ENCODE peak calls at places on chromosomes 2 and 18, in ten cellular contexts. One of them, this sample, is unnamed.

GRCh38 chr2:226387499-226387942 is 412.1 kb downstream of the IRS1 start:
- DNase-seq in endothelial cell: no peak
- DNase-seq in cardiac fibroblast: no peak
- DNase-seq in fibroblast of the aortic adventitia: no peak
- DNase-seq in choroid plexus epithelial cell: no peak
- DNase-seq in fibroblast of pulmonary artery: no peak
- DNase-seq in AG09309: no peak
- DNase-seq in GM20000: no peak
- DNase-seq in mesothelial cell of epicardium: no peak
- DNase-seq in IMR-90: no peak
- DNase-seq in this sample: peak

GRCh38 chr18:42182728-42183700 is 228.0 kb downstream of the PIK3C3 start:
- DNase-seq in fibroblast of the aortic adventitia: peak
- DNase-seq in IMR-90: no peak
- DNase-seq in GM20000: no peak
- DNase-seq in choroid plexus epithelial cell: no peak
- DNase-seq in cardiac fibroblast: no peak
- DNase-seq in AG09309: no peak
- DNase-seq in mesothelial cell of epicardium: no peak
- DNase-seq in endothelial cell: no peak
- DNase-seq in fibroblast of pulmonary artery: no peak
- DNase-seq in this sample: peak

GRCh38 chr2:90069290-90069894 is 1377.9 kb downstream of the RPIA start:
- DNase-seq in cardiac fibroblast: peak
- DNase-seq in choroid plexus epithelial cell: peak
- DNase-seq in AG09309: no peak
- DNase-seq in IMR-90: no peak
- DNase-seq in endothelial cell: peak
- DNase-seq in fibroblast of pulmonary artery: no peak
- DNase-seq in fibroblast of the aortic adventitia: peak
- DNase-seq in GM20000: peak
- DNase-seq in mesothelial cell of epicardium: no peak
- DNase-seq in this sample: peak

GRCh38 chr18:78138993-78139496 is 840.6 kb upstream of the SALL3 start:
- DNase-seq in fibroblast of the aortic adventitia: no peak
- DNase-seq in endothelial cell: no peak
- DNase-seq in fibroblast of pulmonary artery: no peak
- DNase-seq in mesothelial cell of epicardium: no peak
- DNase-seq in GM20000: no peak
- DNase-seq in cardiac fibroblast: no peak
- DNase-seq in AG09309: no peak
- DNase-seq in choroid plexus epithelial cell: no peak
- DNase-seq in IMR-90: no peak
- DNase-seq in this sample: no peak

GRCh38 chr2:106825161-106825560 is 60.8 kb downstream of the ST6GAL2 start:
- DNase-seq in IMR-90: no peak
- DNase-seq in cardiac fibroblast: no peak
- DNase-seq in fibroblast of the aortic adventitia: no peak
- DNase-seq in endothelial cell: no peak
- DNase-seq in AG09309: no peak
- DNase-seq in fibroblast of pulmonary artery: no peak
- DNase-seq in mesothelial cell of epicardium: no peak
- DNase-seq in GM20000: no peak
- DNase-seq in choroid plexus epithelial cell: peak
- DNase-seq in this sample: no peak

GRCh38 chr2:239908308-239908707 is 116.8 kb downstream of the NDUFA10 start:
- DNase-seq in IMR-90: no peak
- DNase-seq in GM20000: no peak
- DNase-seq in mesothelial cell of epicardium: no peak
- DNase-seq in AG09309: no peak
- DNase-seq in fibroblast of pulmonary artery: no peak
- DNase-seq in cardiac fibroblast: no peak
- DNase-seq in choroid plexus epithelial cell: no peak
- DNase-seq in endothelial cell: no peak
- DNase-seq in fibroblast of the aortic adventitia: no peak
- DNase-seq in this sample: no peak

GRCh38 chr2:227766361-227766883 is 20.7 kb downstream of the SCYGR8 start:
- DNase-seq in fibroblast of pulmonary artery: peak
- DNase-seq in mesothelial cell of epicardium: peak
- DNase-seq in GM20000: peak
- DNase-seq in cardiac fibroblast: peak
- DNase-seq in fibroblast of the aortic adventitia: peak
- DNase-seq in endothelial cell: peak
- DNase-seq in AG09309: peak
- DNase-seq in choroid plexus epithelial cell: peak
- DNase-seq in IMR-90: peak
- DNase-seq in this sample: peak

GRCh38 chr2:62814132-62814531 is 108.6 kb downstream of the EHBP1 start:
- DNase-seq in AG09309: peak
- DNase-seq in choroid plexus epithelial cell: peak
- DNase-seq in IMR-90: peak
- DNase-seq in fibroblast of the aortic adventitia: peak
- DNase-seq in endothelial cell: no peak
- DNase-seq in GM20000: no peak
- DNase-seq in mesothelial cell of epicardium: no peak
- DNase-seq in fibroblast of pulmonary artery: peak
- DNase-seq in cardiac fibroblast: peak
- DNase-seq in this sample: peak

DNA sequence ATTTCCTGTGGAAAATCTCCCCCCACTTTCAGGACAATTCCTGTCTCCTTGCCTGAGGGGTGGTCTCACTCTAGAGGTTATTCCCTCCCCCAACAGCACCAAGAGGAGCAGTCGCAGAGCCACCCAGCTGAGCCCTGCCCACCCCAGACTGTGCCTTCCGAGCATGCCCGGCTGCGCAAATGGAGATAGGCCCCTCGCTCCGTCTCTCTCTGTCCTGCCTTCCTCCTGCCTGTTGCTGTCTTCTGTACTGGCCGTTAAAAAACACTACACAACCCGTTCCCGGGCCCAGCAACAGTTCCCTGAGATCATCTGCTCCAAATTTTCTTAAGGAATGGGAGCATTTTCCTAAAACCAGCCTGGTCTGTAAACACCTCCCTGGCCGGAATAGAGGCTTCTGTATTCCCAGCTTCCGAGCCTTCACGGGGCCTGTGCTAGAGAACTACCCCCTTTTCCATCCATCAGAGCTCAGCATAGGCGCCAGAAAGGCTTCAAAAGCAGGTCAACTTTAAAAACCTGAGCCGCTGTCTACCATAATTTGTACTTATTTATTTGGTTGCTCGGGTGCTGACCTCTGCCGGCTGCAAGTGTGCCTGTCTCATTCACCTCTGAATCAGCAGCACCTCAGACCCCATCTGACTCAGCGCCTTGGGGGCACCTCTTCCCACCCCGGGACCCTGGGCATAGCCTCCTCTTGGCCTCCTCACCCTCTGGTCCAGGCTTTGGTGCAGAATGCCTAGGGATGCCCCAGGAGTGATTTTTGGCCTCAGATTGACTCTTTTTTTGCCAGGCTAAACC is 159.4 kb downstream of the PXDN start:
- DNase-seq in choroid plexus epithelial cell: peak
- DNase-seq in fibroblast of the aortic adventitia: no peak
- DNase-seq in IMR-90: no peak
- DNase-seq in mesothelial cell of epicardium: no peak
- DNase-seq in fibroblast of pulmonary artery: no peak
- DNase-seq in AG09309: no peak
- DNase-seq in endothelial cell: no peak
- DNase-seq in GM20000: no peak
- DNase-seq in cardiac fibroblast: peak
- DNase-seq in this sample: no peak
- TF ChIP-seq CTCF in choroid plexus epithelial cell: peak
- TF ChIP-seq CTCF in fibroblast of the aortic adventitia: peak
- TF ChIP-seq CTCF in IMR-90: no peak
- TF ChIP-seq CTCF in mesothelial cell of epicardium: no peak
- TF ChIP-seq CTCF in fibroblast of pulmonary artery: no peak
- TF ChIP-seq CTCF in AG09309: peak
- TF ChIP-seq CTCF in endothelial cell: no peak
- TF ChIP-seq CTCF in GM20000: no peak
- TF ChIP-seq CTCF in cardiac fibroblast: peak
- TF ChIP-seq CTCF in this sample: no peak

GRCh38 chr2:217942731-217943335 is 60.0 kb downstream of the TNS1 start:
- DNase-seq in mesothelial cell of epicardium: no peak
- DNase-seq in fibroblast of pulmonary artery: no peak
- DNase-seq in IMR-90: no peak
- DNase-seq in choroid plexus epithelial cell: no peak
- DNase-seq in AG09309: no peak
- DNase-seq in endothelial cell: no peak
- DNase-seq in fibroblast of the aortic adventitia: no peak
- DNase-seq in GM20000: no peak
- DNase-seq in cardiac fibroblast: no peak
- DNase-seq in this sample: no peak

GRCh38 chr2:217944366-217944765 is 58.4 kb downstream of the TNS1 start:
- DNase-seq in choroid plexus epithelial cell: no peak
- DNase-seq in fibroblast of pulmonary artery: no peak
- DNase-seq in AG09309: no peak
- DNase-seq in fibroblast of the aortic adventitia: no peak
- DNase-seq in IMR-90: no peak
- DNase-seq in endothelial cell: no peak
- DNase-seq in cardiac fibroblast: no peak
- DNase-seq in mesothelial cell of epicardium: no peak
- DNase-seq in GM20000: no peak
- DNase-seq in this sample: no peak

GRCh38 chr2:217944923-217945322 is 57.9 kb downstream of the TNS1 start:
- DNase-seq in IMR-90: no peak
- DNase-seq in fibroblast of pulmonary artery: no peak
- DNase-seq in GM20000: no peak
- DNase-seq in fibroblast of the aortic adventitia: no peak
- DNase-seq in choroid plexus epithelial cell: no peak
- DNase-seq in mesothelial cell of epicardium: no peak
- DNase-seq in endothelial cell: no peak
- DNase-seq in AG09309: no peak
- DNase-seq in cardiac fibroblast: no peak
- DNase-seq in this sample: no peak

GRCh38 chr2:217941886-217942728 is 60.7 kb downstream of the TNS1 start:
- DNase-seq in endothelial cell: no peak
- DNase-seq in IMR-90: no peak
- DNase-seq in mesothelial cell of epicardium: no peak
- DNase-seq in cardiac fibroblast: no peak
- DNase-seq in fibroblast of pulmonary artery: no peak
- DNase-seq in choroid plexus epithelial cell: no peak
- DNase-seq in fibroblast of the aortic adventitia: no peak
- DNase-seq in GM20000: no peak
- DNase-seq in AG09309: no peak
- DNase-seq in this sample: no peak

GRCh38 chr2:217943379-217944321 is 59.1 kb downstream of the TNS1 start:
- DNase-seq in GM20000: no peak
- DNase-seq in endothelial cell: peak
- DNase-seq in cardiac fibroblast: peak
- DNase-seq in mesothelial cell of epicardium: peak
- DNase-seq in choroid plexus epithelial cell: peak
- DNase-seq in fibroblast of pulmonary artery: peak
- DNase-seq in AG09309: no peak
- DNase-seq in IMR-90: peak
- DNase-seq in fibroblast of the aortic adventitia: peak
- DNase-seq in this sample: no peak
- TF ChIP-seq CTCF in GM20000: no peak
- TF ChIP-seq CTCF in endothelial cell: no peak
- TF ChIP-seq CTCF in cardiac fibroblast: peak
- TF ChIP-seq CTCF in mesothelial cell of epicardium: peak
- TF ChIP-seq CTCF in choroid plexus epithelial cell: peak
- TF ChIP-seq CTCF in fibroblast of pulmonary artery: peak
- TF ChIP-seq CTCF in AG09309: peak
- TF ChIP-seq CTCF in IMR-90: peak
- TF ChIP-seq CTCF in fibroblast of the aortic adventitia: peak
- TF ChIP-seq CTCF in this sample: no peak

GRCh38 chr2:67234443-67234842 is 162.7 kb upstream of the ETAA1 start:
- DNase-seq in fibroblast of pulmonary artery: peak
- DNase-seq in AG09309: peak
- DNase-seq in choroid plexus epithelial cell: peak
- DNase-seq in cardiac fibroblast: peak
- DNase-seq in IMR-90: peak
- DNase-seq in endothelial cell: no peak
- DNase-seq in fibroblast of the aortic adventitia: peak
- DNase-seq in mesothelial cell of epicardium: no peak
- DNase-seq in GM20000: no peak
- DNase-seq in this sample: peak
- TF ChIP-seq CTCF in fibroblast of pulmonary artery: peak
- TF ChIP-seq CTCF in AG09309: peak
- TF ChIP-seq CTCF in choroid plexus epithelial cell: peak
- TF ChIP-seq CTCF in cardiac fibroblast: peak
- TF ChIP-seq CTCF in IMR-90: peak
- TF ChIP-seq CTCF in endothelial cell: no peak
- TF ChIP-seq CTCF in fibroblast of the aortic adventitia: peak
- TF ChIP-seq CTCF in mesothelial cell of epicardium: no peak
- TF ChIP-seq CTCF in GM20000: no peak
- TF ChIP-seq CTCF in this sample: peak

DNA sequence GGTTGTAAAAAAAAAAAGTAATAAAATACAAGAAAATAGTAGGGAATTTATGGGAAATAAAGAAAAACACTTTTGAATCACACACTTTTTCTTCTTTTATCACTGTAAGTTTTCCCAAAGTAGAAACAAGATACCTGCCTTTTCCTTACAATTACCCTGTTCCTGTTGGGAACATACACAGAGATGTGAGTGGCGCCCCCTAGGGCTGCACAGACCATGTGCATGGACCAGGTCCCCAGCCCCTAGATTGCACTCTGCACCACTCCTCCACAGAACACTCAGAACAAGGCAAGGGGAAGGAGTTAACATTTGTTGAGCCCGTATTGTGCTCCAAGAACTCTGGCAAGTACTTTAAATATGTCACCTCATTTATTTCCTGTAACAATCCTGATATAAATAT is 118.7 kb upstream of the NRP2 start:
- DNase-seq in fibroblast of pulmonary artery: no peak
- DNase-seq in fibroblast of the aortic adventitia: no peak
- DNase-seq in endothelial cell: peak
- DNase-seq in mesothelial cell of epicardium: no peak
- DNase-seq in choroid plexus epithelial cell: peak
- DNase-seq in GM20000: no peak
- DNase-seq in cardiac fibroblast: peak
- DNase-seq in IMR-90: no peak
- DNase-seq in AG09309: no peak
- DNase-seq in this sample: no peak
- TF ChIP-seq CTCF in fibroblast of pulmonary artery: peak
- TF ChIP-seq CTCF in fibroblast of the aortic adventitia: peak
- TF ChIP-seq CTCF in endothelial cell: peak
- TF ChIP-seq CTCF in mesothelial cell of epicardium: peak
- TF ChIP-seq CTCF in choroid plexus epithelial cell: peak
- TF ChIP-seq CTCF in GM20000: peak
- TF ChIP-seq CTCF in cardiac fibroblast: peak
- TF ChIP-seq CTCF in IMR-90: no peak
- TF ChIP-seq CTCF in AG09309: peak
- TF ChIP-seq CTCF in this sample: peak

DNA sequence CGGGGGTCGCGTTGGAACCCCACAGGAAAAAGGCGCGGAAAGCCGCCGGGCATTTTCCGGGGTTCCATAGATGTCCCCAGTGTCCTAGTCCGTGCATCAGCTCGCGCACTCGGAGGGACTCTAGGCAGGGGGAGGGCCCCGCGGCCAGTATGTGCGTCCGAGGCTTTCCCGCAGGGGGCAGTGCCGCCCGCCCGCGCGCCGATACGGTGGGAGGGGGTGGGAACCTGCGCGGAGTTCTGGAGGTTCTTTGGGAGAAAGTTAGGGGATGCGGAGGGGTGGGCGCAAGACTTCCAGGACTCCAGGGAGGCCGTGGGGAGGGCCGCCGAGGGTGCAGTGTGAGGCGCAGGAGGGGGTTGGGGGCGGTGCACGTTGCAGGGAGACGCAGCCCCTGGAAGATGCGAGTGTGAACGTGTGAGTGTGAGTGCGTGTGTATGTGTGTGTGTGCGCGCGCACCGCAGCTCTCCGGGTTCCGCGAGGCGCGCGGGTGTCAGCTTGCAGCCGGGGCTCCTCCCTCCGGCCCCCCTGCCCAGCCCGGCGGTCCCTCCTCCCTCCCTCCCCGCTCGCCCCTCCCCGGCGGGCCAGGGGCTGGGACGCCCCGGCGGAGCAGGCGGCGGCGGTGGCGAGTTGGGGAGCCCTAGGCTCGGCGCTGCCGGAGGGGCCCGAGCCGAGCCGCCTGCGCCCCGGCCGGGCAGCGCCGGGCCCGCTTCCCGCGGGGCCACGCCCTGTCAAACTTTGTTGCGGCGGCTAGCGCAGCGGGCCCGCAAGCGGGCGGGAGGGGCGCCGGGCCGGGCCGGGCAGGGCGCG is at the start of gene TCF7L1:
- DNase-seq in fibroblast of pulmonary artery: peak
- DNase-seq in IMR-90: peak
- DNase-seq in GM20000: peak
- DNase-seq in AG09309: peak
- DNase-seq in fibroblast of the aortic adventitia: peak
- DNase-seq in cardiac fibroblast: peak
- DNase-seq in mesothelial cell of epicardium: peak
- DNase-seq in endothelial cell: peak
- DNase-seq in choroid plexus epithelial cell: peak
- DNase-seq in this sample: peak
- TF ChIP-seq CTCF in fibroblast of pulmonary artery: peak
- TF ChIP-seq CTCF in IMR-90: peak
- TF ChIP-seq CTCF in GM20000: no peak
- TF ChIP-seq CTCF in AG09309: peak
- TF ChIP-seq CTCF in fibroblast of the aortic adventitia: peak
- TF ChIP-seq CTCF in cardiac fibroblast: peak
- TF ChIP-seq CTCF in mesothelial cell of epicardium: peak
- TF ChIP-seq CTCF in endothelial cell: peak
- TF ChIP-seq CTCF in choroid plexus epithelial cell: peak
- TF ChIP-seq CTCF in this sample: peak

This sample was measured in epithelial cell of esophagus.